ENCODE peak calls at places on chromosomes 4 and X, in ten cellular contexts. One of them, this sample, is unnamed.

GRCh38 chr4:7412586-7412975 is 22.1 kb downstream of the PSAPL1 start:
- DNase-seq in Panc1: no peak
- DNase-seq in activated T-cell treated with anti-CD3 and anti-CD28 coated beads, Interleukin-2, amount 50 U/mL, for 24 hours: no peak
- DNase-seq in T1000: no peak
- DNase-seq in activated CD4-positive, alpha-beta memory T cell treated with anti-CD3 and anti-CD28 coated beads for 36 hours: no peak
- DNase-seq in sigmoid colon: peak
- DNase-seq in RWPE1: no peak
- DNase-seq in left colon: peak
- DNase-seq in T-cell: no peak
- DNase-seq in NCI-H345: no peak
- DNase-seq in this sample: no peak

GRCh38 chr4:5885733-5886132 is 7.2 kb downstream of the CRMP1 start:
- DNase-seq in Panc1: no peak
- DNase-seq in activated T-cell treated with anti-CD3 and anti-CD28 coated beads, Interleukin-2, amount 50 U/mL, for 24 hours: no peak
- DNase-seq in T1000: no peak
- DNase-seq in activated CD4-positive, alpha-beta memory T cell treated with anti-CD3 and anti-CD28 coated beads for 36 hours: no peak
- DNase-seq in sigmoid colon: no peak
- DNase-seq in RWPE1: no peak
- DNase-seq in left colon: no peak
- DNase-seq in T-cell: no peak
- DNase-seq in NCI-H345: peak
- DNase-seq in this sample: no peak

GRCh38 chr4:78268607-78269006 is 211.5 kb downstream of the FRAS1 start:
- DNase-seq in Panc1: no peak
- DNase-seq in activated T-cell treated with anti-CD3 and anti-CD28 coated beads, Interleukin-2, amount 50 U/mL, for 24 hours: no peak
- DNase-seq in T1000: no peak
- DNase-seq in activated CD4-positive, alpha-beta memory T cell treated with anti-CD3 and anti-CD28 coated beads for 36 hours: no peak
- DNase-seq in sigmoid colon: no peak
- DNase-seq in RWPE1: no peak
- DNase-seq in left colon: no peak
- DNase-seq in T-cell: no peak
- DNase-seq in NCI-H345: no peak
- DNase-seq in this sample: no peak

GRCh38 chr4:5676763-5677162 is 31.6 kb downstream of the EVC2 start:
- DNase-seq in Panc1: no peak
- DNase-seq in activated T-cell treated with anti-CD3 and anti-CD28 coated beads, Interleukin-2, amount 50 U/mL, for 24 hours: no peak
- DNase-seq in T1000: no peak
- DNase-seq in activated CD4-positive, alpha-beta memory T cell treated with anti-CD3 and anti-CD28 coated beads for 36 hours: no peak
- DNase-seq in sigmoid colon: no peak
- DNase-seq in RWPE1: no peak
- DNase-seq in left colon: no peak
- DNase-seq in T-cell: no peak
- DNase-seq in NCI-H345: no peak
- DNase-seq in this sample: no peak

GRCh38 chr4:68378226-68378625 is 28.3 kb upstream of the YTHDC1 start:
- DNase-seq in Panc1: no peak
- DNase-seq in activated T-cell treated with anti-CD3 and anti-CD28 coated beads, Interleukin-2, amount 50 U/mL, for 24 hours: no peak
- DNase-seq in T1000: no peak
- DNase-seq in activated CD4-positive, alpha-beta memory T cell treated with anti-CD3 and anti-CD28 coated beads for 36 hours: no peak
- DNase-seq in sigmoid colon: no peak
- DNase-seq in RWPE1: no peak
- DNase-seq in left colon: no peak
- DNase-seq in T-cell: no peak
- DNase-seq in NCI-H345: no peak
- DNase-seq in this sample: no peak

GRCh38 chr4:74873545-74874295 is 59.2 kb upstream of the PARM1 start:
- DNase-seq in Panc1: no peak
- DNase-seq in activated T-cell treated with anti-CD3 and anti-CD28 coated beads, Interleukin-2, amount 50 U/mL, for 24 hours: no peak
- DNase-seq in T1000: no peak
- DNase-seq in activated CD4-positive, alpha-beta memory T cell treated with anti-CD3 and anti-CD28 coated beads for 36 hours: no peak
- DNase-seq in sigmoid colon: no peak
- DNase-seq in RWPE1: no peak
- DNase-seq in left colon: no peak
- DNase-seq in T-cell: no peak
- DNase-seq in NCI-H345: no peak
- DNase-seq in this sample: peak

GRCh38 chr4:124635331-124635730 is 77.2 kb downstream of the ANKRD50 start:
- DNase-seq in Panc1: no peak
- DNase-seq in activated T-cell treated with anti-CD3 and anti-CD28 coated beads, Interleukin-2, amount 50 U/mL, for 24 hours: no peak
- DNase-seq in T1000: no peak
- DNase-seq in activated CD4-positive, alpha-beta memory T cell treated with anti-CD3 and anti-CD28 coated beads for 36 hours: no peak
- DNase-seq in sigmoid colon: no peak
- DNase-seq in RWPE1: no peak
- DNase-seq in left colon: no peak
- DNase-seq in T-cell: no peak
- DNase-seq in NCI-H345: no peak
- DNase-seq in this sample: no peak

GRCh38 chr4:54090804-54091623 is 8.9 kb upstream of the GSX2 start:
- DNase-seq in Panc1: no peak
- DNase-seq in activated T-cell treated with anti-CD3 and anti-CD28 coated beads, Interleukin-2, amount 50 U/mL, for 24 hours: no peak
- DNase-seq in T1000: no peak
- DNase-seq in activated CD4-positive, alpha-beta memory T cell treated with anti-CD3 and anti-CD28 coated beads for 36 hours: peak
- DNase-seq in sigmoid colon: no peak
- DNase-seq in RWPE1: no peak
- DNase-seq in left colon: peak
- DNase-seq in T-cell: no peak
- DNase-seq in NCI-H345: no peak
- DNase-seq in this sample: no peak

GRCh38 chrX:69615779-69616519 is at the start of gene EDA:
- DNase-seq in Panc1: no peak
- DNase-seq in activated T-cell treated with anti-CD3 and anti-CD28 coated beads, Interleukin-2, amount 50 U/mL, for 24 hours: peak
- DNase-seq in T1000: peak
- DNase-seq in activated CD4-positive, alpha-beta memory T cell treated with anti-CD3 and anti-CD28 coated beads for 36 hours: peak
- DNase-seq in sigmoid colon: peak
- DNase-seq in RWPE1: peak
- DNase-seq in left colon: peak
- DNase-seq in T-cell: peak
- DNase-seq in NCI-H345: peak
- DNase-seq in this sample: peak

GRCh38 chrX:45445745-45446412 is 245.2 kb upstream of the DIPK2B start:
- DNase-seq in Panc1: peak
- DNase-seq in activated T-cell treated with anti-CD3 and anti-CD28 coated beads, Interleukin-2, amount 50 U/mL, for 24 hours: no peak
- DNase-seq in T1000: peak
- DNase-seq in activated CD4-positive, alpha-beta memory T cell treated with anti-CD3 and anti-CD28 coated beads for 36 hours: no peak
- DNase-seq in sigmoid colon: no peak
- DNase-seq in RWPE1: peak
- DNase-seq in left colon: no peak
- DNase-seq in T-cell: no peak
- DNase-seq in NCI-H345: no peak
- DNase-seq in this sample: no peak

GRCh38 chr4:99863804-99864203 is 30.4 kb downstream of the LAMTOR3 start:
- DNase-seq in Panc1: no peak
- DNase-seq in activated T-cell treated with anti-CD3 and anti-CD28 coated beads, Interleukin-2, amount 50 U/mL, for 24 hours: no peak
- DNase-seq in T1000: no peak
- DNase-seq in activated CD4-positive, alpha-beta memory T cell treated with anti-CD3 and anti-CD28 coated beads for 36 hours: no peak
- DNase-seq in sigmoid colon: no peak
- DNase-seq in RWPE1: no peak
- DNase-seq in left colon: no peak
- DNase-seq in T-cell: no peak
- DNase-seq in NCI-H345: no peak
- DNase-seq in this sample: no peak

GRCh38 chr4:41028392-41029076 is 185.8 kb downstream of the APBB2 start:
- DNase-seq in Panc1: no peak
- DNase-seq in activated T-cell treated with anti-CD3 and anti-CD28 coated beads, Interleukin-2, amount 50 U/mL, for 24 hours: no peak
- DNase-seq in T1000: no peak
- DNase-seq in activated CD4-positive, alpha-beta memory T cell treated with anti-CD3 and anti-CD28 coated beads for 36 hours: no peak
- DNase-seq in sigmoid colon: no peak
- DNase-seq in RWPE1: no peak
- DNase-seq in left colon: no peak
- DNase-seq in T-cell: no peak
- DNase-seq in NCI-H345: no peak
- DNase-seq in this sample: no peak

GRCh38 chr4:5890063-5890727 is 2.7 kb downstream of the CRMP1 start:
- DNase-seq in Panc1: no peak
- DNase-seq in activated T-cell treated with anti-CD3 and anti-CD28 coated beads, Interleukin-2, amount 50 U/mL, for 24 hours: no peak
- DNase-seq in T1000: no peak
- DNase-seq in activated CD4-positive, alpha-beta memory T cell treated with anti-CD3 and anti-CD28 coated beads for 36 hours: no peak
- DNase-seq in sigmoid colon: no peak
- DNase-seq in RWPE1: no peak
- DNase-seq in left colon: no peak
- DNase-seq in T-cell: no peak
- DNase-seq in NCI-H345: peak
- DNase-seq in this sample: peak

GRCh38 chr4:66266035-66266434 is 595.7 kb upstream of the EPHA5 start:
- DNase-seq in Panc1: no peak
- DNase-seq in activated T-cell treated with anti-CD3 and anti-CD28 coated beads, Interleukin-2, amount 50 U/mL, for 24 hours: no peak
- DNase-seq in T1000: no peak
- DNase-seq in activated CD4-positive, alpha-beta memory T cell treated with anti-CD3 and anti-CD28 coated beads for 36 hours: no peak
- DNase-seq in sigmoid colon: no peak
- DNase-seq in RWPE1: no peak
- DNase-seq in left colon: no peak
- DNase-seq in T-cell: no peak
- DNase-seq in NCI-H345: no peak
- DNase-seq in this sample: no peak

GRCh38 chr4:139600662-139601061 is 44.6 kb upstream of the SETD7 start:
- DNase-seq in Panc1: no peak
- DNase-seq in activated T-cell treated with anti-CD3 and anti-CD28 coated beads, Interleukin-2, amount 50 U/mL, for 24 hours: no peak
- DNase-seq in T1000: no peak
- DNase-seq in activated CD4-positive, alpha-beta memory T cell treated with anti-CD3 and anti-CD28 coated beads for 36 hours: no peak
- DNase-seq in sigmoid colon: no peak
- DNase-seq in RWPE1: no peak
- DNase-seq in left colon: no peak
- DNase-seq in T-cell: no peak
- DNase-seq in NCI-H345: no peak
- DNase-seq in this sample: no peak